ENCODE peak calls at places on chromosome 9, in six cellular contexts. M is adrenal gland, E is transverse colon, G is esophagus squamous epithelium, U is IMR-90, H is A549. T is an unnamed sample.

GRCh38 chr9:129751841-129752801 is 721 bp downstream of the PTGES start:
- DNase-seq in M (no peak), E (peak), G (no peak), U (no peak), H (no peak), T (no peak)

GRCh38 chr9:105881654-105882349 is 187.5 kb downstream of the TMEM38B start:
- DNase-seq in M (peak), E (peak), G (no peak), U (peak), H (peak), T (peak)

GRCh38 chr9:36974731-36975130 is 59.3 kb downstream of the PAX5 start:
- DNase-seq in M (no peak), E (no peak), G (no peak), U (no peak), H (peak), T (no peak)

GRCh38 chr9:98022447-98022846 is 34.1 kb upstream of the NANS start:
- DNase-seq in M (no peak), E (no peak), G (no peak), U (peak), H (no peak), T (no peak)

GRCh38 chr9:89408628-89409101 is 89.2 kb downstream of the SEMA4D start:
- DNase-seq in M (peak), E (peak), G (no peak), U (no peak), H (no peak), T (peak)

GRCh38 chr9:92403153-92403552 is 1.2 kb downstream of the OGN start:
- DNase-seq in M (no peak), E (no peak), G (no peak), U (no peak), H (no peak), T (no peak)

GRCh38 chr9:115944166-115944948 is 209.2 kb upstream of the PAPPA start:
- DNase-seq in M (peak), E (peak), G (peak), U (peak), H (peak), T (no peak)

GRCh38 chr9:116080561-116080960 is 73.0 kb upstream of the PAPPA start:
- DNase-seq in M (no peak), E (no peak), G (no peak), U (no peak), H (no peak), T (no peak)

GRCh38 chr9:117485176-117485575 is 70.3 kb upstream of the ASTN2 start:
- DNase-seq in M (no peak), E (no peak), G (no peak), U (no peak), H (no peak), T (no peak)

GRCh38 chr9:128892223-128892892 is 10.4 kb downstream of the LRRC8A start:
- DNase-seq in M (peak), E (peak), G (peak), U (peak), H (peak), T (peak)

GRCh38 chr9:93827545-93828330 is 127.4 kb downstream of the BARX1 start:
- DNase-seq in M (peak), E (peak), G (no peak), U (peak), H (peak), T (peak)

GRCh38 chr9:125648294-125648693 is 58.7 kb downstream of the MAPKAP1 start:
- DNase-seq in M (no peak), E (no peak), G (no peak), U (no peak), H (no peak), T (no peak)

GRCh38 chr9:105299190-105299854 is 54.9 kb downstream of the SLC44A1 start:
- DNase-seq in M (no peak), E (peak), G (no peak), U (peak), H (peak), T (peak)

GRCh38 chr9:136806067-136806466 is 1.7 kb upstream of the RABL6 start:
- DNase-seq in M (no peak), E (no peak), G (no peak), U (no peak), H (no peak), T (no peak)

GRCh38 chr9:89842267-89842768 is 237.5 kb downstream of the GADD45G start:
- DNase-seq in M (no peak), E (peak), G (no peak), U (no peak), H (no peak), T (no peak)

GRCh38 chr9:16877256-16877655 is 6.8 kb upstream of the BNC2 start:
- DNase-seq in M (no peak), E (no peak), G (no peak), U (no peak), H (no peak), T (no peak)

GRCh38 chr9:13023498-13023897 is 248.7 kb downstream of the LURAP1L start:
- DNase-seq in M (no peak), E (no peak), G (no peak), U (peak), H (peak), T (no peak)

GRCh38 chr9:117936185-117936758 is 232.1 kb downstream of the TLR4 start:
- DNase-seq in M (no peak), E (no peak), G (no peak), U (no peak), H (no peak), T (peak)

GRCh38 chr9:31608413-31608812 is 776.0 kb upstream of the ACO1 start:
- DNase-seq in M (no peak), E (no peak), G (no peak), U (no peak), H (no peak), T (no peak)

GRCh38 chr9:89116064-89116817 is 62.4 kb downstream of the SHC3 start:
- DNase-seq in M (no peak), E (no peak), G (no peak), U (peak), H (peak), T (no peak)

GRCh38 chr9:137286980-137287383 is 9.5 kb downstream of the TOR4A start:
- DNase-seq in M (peak), E (peak), G (no peak), U (peak), H (peak), T (peak)

GRCh38 chr9:14768561-14769234 is 46.2 kb upstream of the CER1 start:
- DNase-seq in M (peak), E (no peak), G (no peak), U (peak), H (peak), T (peak)

GRCh38 chr9:36867672-36868471 is 166.2 kb downstream of the PAX5 start:
- DNase-seq in M (no peak), E (peak), G (no peak), U (no peak), H (peak), T (no peak)

GRCh38 chr9:122789256-122790046 is 718 bp downstream of the OR5C1 start:
- DNase-seq in M (no peak), E (no peak), G (no peak), U (no peak), H (no peak), T (no peak)

GRCh38 chr9:120926397-120926928 is at the start of gene TRAF1:
- DNase-seq in M (no peak), E (no peak), G (no peak), U (peak), H (peak), T (peak)

GRCh38 chr9:91001146-91001611 is 199.6 kb downstream of the SYK start:
- DNase-seq in M (peak), E (no peak), G (no peak), U (peak), H (peak), T (no peak)

GRCh38 chr9:130101963-130102362 is 48.3 kb downstream of the GPR107 start:
- DNase-seq in M (no peak), E (no peak), G (no peak), U (no peak), H (no peak), T (no peak)

GRCh38 chr9:113436753-113437515 is 26.4 kb downstream of the C9orf43 start:
- DNase-seq in M (no peak), E (no peak), G (no peak), U (peak), H (peak), T (no peak)

DNA sequence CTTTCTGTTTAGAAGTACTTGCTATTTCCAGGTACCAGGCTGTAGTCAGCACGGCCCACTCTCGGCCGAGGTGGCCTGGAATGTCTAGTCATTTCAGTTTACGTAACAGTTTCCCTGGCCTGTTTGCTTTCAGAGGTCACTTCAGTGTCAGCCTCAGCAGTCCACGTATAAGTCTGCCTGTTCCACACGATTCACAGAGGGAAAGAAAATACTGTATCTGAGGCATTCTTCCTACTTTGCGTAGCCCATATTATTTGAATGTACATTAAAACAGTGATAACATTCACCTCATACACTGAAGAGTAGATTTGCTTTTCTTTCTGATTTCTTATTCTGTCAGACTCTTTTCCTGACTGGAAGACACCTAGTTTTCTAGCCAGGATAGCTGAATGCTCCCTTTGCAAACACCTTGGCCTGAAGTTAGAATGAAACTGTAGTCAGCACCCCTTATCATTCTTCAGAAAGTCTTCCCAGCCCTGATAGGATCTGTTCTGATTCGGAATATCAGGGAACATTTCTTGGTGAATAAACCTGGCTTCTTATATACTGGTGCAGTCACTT is 140.9 kb downstream of the AOPEP start:
- DNase-seq in M (peak), E (peak), G (no peak), U (peak), H (peak), T (peak)
- TF ChIP-seq POLR2A in M (no peak), E (no peak), G (no peak), U (peak), H (no peak), T (no peak)

DNA sequence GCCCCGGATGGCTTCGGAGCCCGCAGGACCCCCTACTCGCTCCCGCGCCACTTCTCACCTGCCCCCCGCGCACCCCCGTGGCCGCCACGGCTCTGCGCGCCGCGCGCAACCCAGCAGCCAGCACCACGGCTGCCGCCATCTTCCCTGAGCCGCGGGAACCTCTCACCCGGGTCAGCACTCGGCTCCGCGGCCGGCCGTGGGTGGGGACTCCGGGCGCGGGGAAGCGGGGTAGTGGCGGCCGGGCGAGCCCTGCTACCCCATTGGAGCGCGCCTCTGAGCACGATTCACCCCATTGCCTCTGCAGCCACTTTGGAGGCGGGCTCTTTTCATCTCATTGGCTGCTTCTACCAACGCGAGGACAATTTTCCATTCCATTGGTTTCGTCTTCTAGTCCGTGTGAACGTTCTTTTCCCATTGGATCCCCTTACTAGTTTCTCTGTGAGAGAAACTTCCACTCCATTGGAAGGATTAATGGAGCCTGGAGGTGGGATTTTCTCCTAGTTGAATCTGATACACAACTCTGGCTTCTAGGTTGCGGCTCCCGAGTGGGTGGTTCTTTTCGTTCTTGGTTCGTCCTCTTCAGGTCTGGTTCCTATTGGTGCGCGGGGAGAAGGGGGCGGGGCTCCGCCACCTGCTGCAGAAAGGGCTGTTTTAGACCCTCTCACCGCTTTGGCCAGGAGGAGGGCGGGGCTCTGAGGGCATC is at the start of gene HINT2:
- DNase-seq in M (peak), E (peak), G (peak), U (peak), H (peak), T (peak)
- TF ChIP-seq POLR2A in M (peak), E (peak), G (peak), U (peak), H (peak), T (peak)

GRCh38 chr9:33923998-33924701 is 107.2 kb downstream of the UBE2R2 start:
- DNase-seq in M (no peak), E (no peak), G (no peak), U (no peak), H (no peak), T (no peak)
- TF ChIP-seq POLR2A in M (no peak), E (no peak), G (no peak), U (no peak), H (no peak), T (no peak)

GRCh38 chr9:95049761-95050160 is 267.7 kb downstream of the FANCC start:
- DNase-seq in M (no peak), E (no peak), G (no peak), U (no peak), H (no peak), T (no peak)

GRCh38 chr9:95045751-95046150 is 271.8 kb downstream of the FANCC start:
- DNase-seq in M (no peak), E (no peak), G (no peak), U (no peak), H (peak), T (no peak)

GRCh38 chr9:95044731-95045508 is 272.6 kb downstream of the FANCC start:
- DNase-seq in M (no peak), E (peak), G (no peak), U (no peak), H (peak), T (no peak)

GRCh38 chr9:95047452-95048224 is 269.9 kb downstream of the FANCC start:
- DNase-seq in M (no peak), E (no peak), G (no peak), U (no peak), H (no peak), T (no peak)

GRCh38 chr9:95048225-95049087 is 269.1 kb downstream of the FANCC start:
- DNase-seq in M (peak), E (peak), G (no peak), U (no peak), H (peak), T (peak)
- TF ChIP-seq POLR2A in M (no peak), E (peak), G (peak), U (no peak), H (peak), T (no peak)

GRCh38 chr9:133884907-133885744 is 107.0 kb downstream of the VAV2 start:
- DNase-seq in M (peak), E (no peak), G (no peak), U (no peak), H (no peak), T (no peak)
- TF ChIP-seq POLR2A in M (no peak), E (no peak), G (no peak), U (no peak), H (no peak), T (no peak)

T was measured in NB4.